ENCODE peak calls at places on chromosome 5, in eight cellular contexts. A, D, X, U, P, T, M and J are unnamed samples.

GRCh38 chr5:45774528-45774927 is 78.3 kb upstream of the HCN1 start:
- DNase-seq in M (no peak), P (no peak), D (no peak), X (no peak), A (no peak), U (no peak), T (no peak), J (no peak)

GRCh38 chr5:31664566-31664965 is 25.6 kb downstream of the PDZD2 start:
- DNase-seq in D (no peak), M (no peak), U (peak), T (no peak), P (no peak), A (no peak), X (no peak), J (no peak)

GRCh38 chr5:67536892-67537291 is 340.3 kb upstream of the CD180 start:
- DNase-seq in M (no peak), X (no peak), P (no peak), T (no peak), U (no peak), A (no peak), D (no peak), J (no peak)

GRCh38 chr5:125160787-125161502 is 414.5 kb upstream of the ZNF608 start:
- DNase-seq in T (no peak), X (no peak), A (no peak), M (no peak), P (no peak), D (no peak), U (no peak), J (no peak)

GRCh38 chr5:131854134-131854533 is 57.3 kb upstream of the FNIP1 start:
- DNase-seq in P (no peak), D (no peak), U (no peak), A (no peak), T (no peak), X (no peak), M (no peak), J (no peak)

GRCh38 chr5:57804500-57804899 is 321.9 kb upstream of the ACTBL2 start:
- DNase-seq in A (no peak), U (no peak), X (no peak), T (no peak), P (no peak), M (no peak), D (no peak), J (no peak)

GRCh38 chr5:102537011-102537410 is 38.2 kb upstream of the SLCO6A1 start:
- DNase-seq in T (no peak), M (no peak), D (no peak), U (no peak), P (no peak), X (no peak), A (no peak), J (no peak)

GRCh38 chr5:157998021-157998504 is 139.1 kb upstream of the CLINT1 start:
- DNase-seq in D (no peak), X (no peak), U (no peak), M (no peak), A (no peak), T (no peak), P (no peak), J (no peak)

GRCh38 chr5:77145666-77146065 is 58.6 kb upstream of the ZBED3 start:
- DNase-seq in M (no peak), T (no peak), D (no peak), A (no peak), X (no peak), U (no peak), P (no peak), J (no peak)

DNA sequence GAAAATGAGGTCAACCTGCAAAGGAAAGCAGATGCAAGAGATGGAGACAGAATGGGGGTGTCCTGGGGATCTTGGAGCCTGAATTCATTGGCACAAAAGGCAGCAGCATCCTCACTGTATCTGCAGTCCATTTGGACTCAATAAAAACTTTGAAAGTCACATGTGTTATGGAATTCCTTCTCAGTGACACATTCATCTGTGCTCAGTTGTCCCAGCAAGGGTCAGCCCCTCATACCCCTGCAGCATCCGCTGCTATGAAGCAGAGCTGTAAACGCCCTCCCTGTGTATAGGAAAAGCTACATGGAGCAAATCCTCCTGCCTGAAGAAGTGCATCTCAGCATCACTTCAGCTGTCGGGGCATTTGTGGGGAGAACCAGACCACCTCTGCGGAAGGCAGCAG is 14.5 kb upstream of the RARS1 start:
- DNase-seq in P (no peak), D (no peak), U (no peak), M (no peak), X (no peak), T (no peak), A (no peak), J (no peak)
- H3K4me3 ChIP-seq in P (no peak), D (no peak), U (no peak), M (no peak), X (no peak), T (no peak), A (no peak), J (no peak)

DNA sequence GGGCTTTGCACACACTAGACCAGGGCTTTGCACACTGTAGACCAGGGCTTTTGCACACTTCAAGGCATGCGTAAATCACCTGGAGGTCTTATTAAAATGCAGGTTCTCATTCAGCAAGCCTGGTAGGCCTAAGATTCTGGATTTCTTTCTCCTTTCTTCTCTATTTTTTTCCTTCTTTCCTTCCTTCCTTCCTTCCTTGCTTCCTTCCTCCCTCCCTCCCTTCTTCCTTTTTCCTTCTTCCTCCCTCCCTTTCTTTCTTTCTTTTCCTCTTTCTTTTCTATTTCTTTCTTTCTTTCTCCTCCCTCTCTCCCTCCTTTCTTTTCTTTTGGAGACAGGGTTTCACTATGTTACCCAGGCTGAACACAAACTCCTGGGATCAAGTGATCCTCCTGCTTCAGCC is 24.3 kb upstream of the CNOT6 start:
- DNase-seq in X (no peak), U (no peak), P (no peak), T (no peak), A (no peak), M (no peak), D (no peak), J (no peak)
- TF ChIP-seq POLR2A in X (no peak), U (no peak), P (no peak), T (no peak), A (no peak), M (no peak), D (no peak), J (no peak)

DNA sequence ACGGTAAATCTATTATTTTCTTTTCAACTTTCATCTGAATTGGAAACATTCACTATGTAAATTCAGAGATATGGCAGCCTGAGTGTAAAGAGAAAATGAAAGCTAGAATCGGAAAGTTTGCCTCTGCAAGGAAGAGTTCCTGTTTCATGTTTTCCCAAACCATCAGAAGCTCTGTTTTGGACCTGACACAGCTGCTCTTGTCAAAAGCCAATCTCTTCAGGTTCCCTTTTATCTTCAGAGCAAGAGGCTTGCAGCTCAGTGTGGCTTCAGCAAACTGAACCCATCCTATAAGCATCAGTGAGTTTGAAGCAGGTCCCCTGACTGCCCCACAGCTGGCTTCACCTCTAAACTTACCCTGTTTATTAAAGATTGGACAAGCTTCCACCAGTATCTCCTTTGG is 1099.7 kb downstream of the DTWD2 start:
- DNase-seq in U (no peak), A (no peak), M (no peak), X (no peak), T (no peak), P (no peak), D (no peak), J (no peak)
- H3K4me3 ChIP-seq in U (no peak), A (no peak), M (no peak), X (peak), T (no peak), P (no peak), D (no peak), J (peak)

GRCh38 chr5:75336625-75337336 is at the start of gene HMGCR:
- DNase-seq in X (peak), P (peak), M (peak), A (peak), U (peak), D (peak), T (peak), J (peak)
- TF ChIP-seq POLR2A in X (peak), P (peak), M (peak), A (peak), U (peak), D (peak), T (peak), J (peak)

DNA sequence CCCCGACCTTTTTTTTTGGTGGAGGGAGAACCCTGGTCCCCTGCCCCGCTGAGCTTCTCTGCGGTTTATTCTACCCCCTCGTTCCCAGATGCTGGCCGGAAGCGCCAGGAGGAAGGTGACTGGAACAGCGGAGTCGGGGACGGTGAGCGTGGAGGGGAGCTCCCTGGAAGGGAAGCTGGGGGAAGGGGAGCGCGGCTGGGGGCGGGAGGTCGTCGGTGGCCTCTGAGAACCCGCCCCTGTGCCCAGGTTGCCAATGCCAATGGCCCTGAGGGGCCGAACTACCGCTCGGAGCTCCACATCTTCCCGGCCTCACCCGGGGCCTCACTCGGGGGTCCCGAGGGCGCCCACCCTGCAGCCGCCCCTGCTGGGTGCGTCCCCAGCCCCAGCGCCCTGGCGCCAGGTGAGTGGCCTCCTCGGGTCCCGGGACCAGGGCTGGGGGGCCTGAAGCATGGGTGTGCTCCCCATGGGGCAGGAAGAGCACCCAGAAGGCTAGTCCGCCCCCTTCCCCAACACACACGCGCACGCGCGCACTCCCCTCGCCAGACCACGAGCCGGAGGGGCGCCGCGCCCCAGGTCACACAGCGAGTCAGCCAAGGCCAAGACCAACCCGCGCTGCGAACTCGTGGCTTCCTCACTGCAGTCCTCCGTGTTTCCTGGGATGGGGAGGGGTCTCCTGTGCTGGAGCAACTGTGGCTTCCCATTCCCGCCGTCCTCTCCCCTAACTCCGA is 10.6 kb downstream of the MYOZ3 start:
- DNase-seq in M (no peak), U (peak), T (no peak), P (no peak), X (no peak), A (peak), D (no peak), J (no peak)
- H3K4me3 ChIP-seq in M (peak), U (peak), T (peak), P (peak), X (peak), A (peak), D (peak), J (peak)

DNA sequence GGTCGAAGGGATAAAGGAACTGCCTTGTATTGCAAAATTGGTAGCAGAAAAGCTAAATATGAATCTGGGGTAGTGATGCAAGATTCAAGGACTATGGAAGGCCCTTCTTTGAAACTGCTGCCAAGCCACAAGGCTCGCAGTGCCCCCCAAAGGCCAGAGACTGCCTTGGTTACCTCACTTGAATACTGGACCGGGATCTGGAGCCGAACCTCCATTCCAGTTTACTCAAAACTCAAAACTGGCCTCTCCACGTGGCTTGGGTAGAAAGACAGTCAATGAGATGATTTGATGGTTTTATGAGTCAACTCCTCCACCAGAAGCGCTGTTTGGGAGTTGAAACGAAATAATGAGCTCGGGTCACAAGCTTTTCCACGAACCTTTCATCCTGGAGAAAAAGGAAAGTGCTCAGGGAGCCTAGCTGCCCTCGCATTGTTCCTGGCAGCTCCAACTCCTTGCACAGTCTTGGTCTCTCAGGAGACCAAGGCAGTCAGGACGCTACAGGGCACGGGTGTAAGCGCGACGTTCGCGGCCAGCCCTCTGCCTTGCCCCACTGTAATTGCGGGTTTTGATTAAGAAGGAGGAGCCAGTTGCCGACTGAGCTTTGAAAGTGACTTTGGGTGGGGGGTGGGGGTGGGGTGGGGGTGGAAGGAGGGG is 2.8 kb downstream of the ST8SIA4 start:
- DNase-seq in T (no peak), X (peak), U (peak), P (no peak), M (peak), A (peak), D (no peak), J (peak)
- TF ChIP-seq POLR2A in T (no peak), X (no peak), U (peak), P (no peak), M (no peak), A (no peak), D (no peak), J (no peak)

GRCh38 chr5:88876714-88877113 is 6.3 kb downstream of the MEF2C start:
- DNase-seq in D (no peak), X (no peak), U (no peak), A (no peak), T (no peak), P (no peak), M (no peak), J (no peak)
- H3K4me3 ChIP-seq in D (no peak), X (no peak), U (no peak), A (no peak), T (no peak), P (no peak), M (no peak), J (no peak)

GRCh38 chr5:173618927-173619519 is 2.6 kb upstream of the BOD1 start:
- DNase-seq in A (no peak), X (peak), P (peak), D (peak), T (peak), M (peak), U (no peak), J (no peak)
- TF ChIP-seq POLR2A in A (no peak), X (no peak), P (no peak), D (no peak), T (no peak), M (no peak), U (no peak), J (no peak)